ENCODE peak calls at places on chromosomes 6 and 20, in eight cellular contexts. P is body of pancreas, M is heart left ventricle, Q is upper lobe of left lung, J is hepatocyte, A is GM06990, V is left ventricle myocardium inferior, Z is endodermal cell. S is an unnamed sample.
A peak's percentile ranks its signal among the peaks of the same experiment; 100 is the strongest.

GRCh38 chr6:111589366-111589765 is 16.3 kb downstream of the TRAF3IP2 start:
- DNase-seq in P (no peak), M (no peak), Q (no peak), J (no peak), A (no peak), V (no peak), Z (no peak), S (peak; percentile 97)

GRCh38 chr20:23232219-23232581 is 118.4 kb upstream of the NXT1 start:
- DNase-seq in P (no peak), M (no peak), Q (no peak), J (no peak), A (no peak), V (no peak), Z (no peak), S (no peak)

GRCh38 chr6:34520645-34521462 is 35.3 kb downstream of the SPDEF start:
- DNase-seq in P (no peak), M (no peak), Q (no peak), J (no peak), A (no peak), V (peak; percentile 6), Z (no peak), S (no peak)

GRCh38 chr6:21595265-21595950 is 1.9 kb downstream of the SOX4 start:
- DNase-seq in P (peak; percentile 69), M (peak; percentile 37), Q (peak; percentile 90), J (peak; percentile 44), A (peak; percentile 70), V (peak; percentile 29), Z (no peak), S (no peak)

GRCh38 chr6:37432590-37432915 is 468 bp upstream of the CMTR1 start:
- DNase-seq in P (no peak), M (no peak), Q (no peak), J (peak; percentile 6), A (no peak), V (no peak), Z (peak; percentile 49), S (no peak)

GRCh38 chr6:129215916-129216525 is 333.1 kb downstream of the LAMA2 start:
- DNase-seq in P (no peak), M (no peak), Q (no peak), J (no peak), A (no peak), V (no peak), Z (no peak), S (peak; percentile 20)

GRCh38 chr6:43865947-43866346 is 95.9 kb downstream of the VEGFA start:
- DNase-seq in P (no peak), M (no peak), Q (no peak), J (peak; percentile 32), A (no peak), V (no peak), Z (no peak), S (no peak)

GRCh38 chr20:17228624-17229061 is 1.8 kb downstream of the PCSK2 start:
- DNase-seq in P (peak; percentile 13), M (no peak), Q (peak; percentile 87), J (peak; percentile 11), A (no peak), V (no peak), Z (peak; percentile 83), S (no peak)

GRCh38 chr6:111987295-111987694 is 66.6 kb upstream of the CCN6 start:
- DNase-seq in P (no peak), M (no peak), Q (no peak), J (no peak), A (no peak), V (no peak), Z (peak; percentile 33), S (peak; percentile 93)

GRCh38 chr6:141548969-141549368 is 583.8 kb upstream of the GJE1 start:
- DNase-seq in P (no peak), M (no peak), Q (no peak), J (no peak), A (no peak), V (no peak), Z (no peak), S (peak; percentile 100)

GRCh38 chr6:77092971-77093370 is 370.3 kb downstream of the HTR1B start:
- DNase-seq in P (no peak), M (no peak), Q (no peak), J (no peak), A (no peak), V (no peak), Z (no peak), S (no peak)

DNA sequence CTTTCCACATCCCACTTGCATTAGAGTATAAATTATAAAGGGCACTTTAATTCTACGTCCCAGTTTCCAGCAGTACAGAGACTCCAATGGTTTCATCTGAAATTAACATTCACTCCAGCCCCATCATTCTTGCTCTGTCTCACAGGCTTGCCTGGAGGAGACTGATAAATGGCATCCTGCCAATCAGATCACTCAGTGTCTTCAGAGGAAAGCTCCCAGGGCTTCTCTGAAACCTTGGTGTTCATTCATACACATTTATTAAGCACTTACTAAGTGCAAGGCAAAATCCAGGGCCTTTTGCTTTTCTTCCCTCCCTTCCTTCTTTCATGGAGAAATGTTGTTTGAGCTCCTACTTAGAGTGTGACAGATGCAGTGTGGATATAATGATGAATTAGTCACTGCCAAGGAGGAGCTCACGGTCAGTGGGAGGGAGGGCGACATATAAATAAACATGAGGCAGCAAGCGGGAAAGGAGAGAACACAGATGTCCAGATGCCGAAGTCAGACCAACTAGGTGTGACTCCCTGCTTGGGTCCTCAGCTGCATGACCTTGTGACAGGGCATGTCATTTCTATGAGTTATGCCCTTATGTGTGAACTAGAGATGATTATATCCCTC is 106.8 kb upstream of the DTNBP1 start:
- DNase-seq in P (no peak), M (no peak), Q (no peak), J (no peak), A (no peak), V (no peak), Z (no peak), S (no peak)
- H3K27me3 ChIP-seq in P (no peaks in the 10 kb centered on the region), M (no peaks in the 10 kb centered on the region), Q (no peaks in the 10 kb centered on the region), J (no peaks in the 10 kb centered on the region), A (no peaks in the 10 kb centered on the region), V (no peaks in the 10 kb centered on the region), Z (no peaks in the 10 kb centered on the region), S (peaks cover 2% of the 10 kb centered on the region)

DNA sequence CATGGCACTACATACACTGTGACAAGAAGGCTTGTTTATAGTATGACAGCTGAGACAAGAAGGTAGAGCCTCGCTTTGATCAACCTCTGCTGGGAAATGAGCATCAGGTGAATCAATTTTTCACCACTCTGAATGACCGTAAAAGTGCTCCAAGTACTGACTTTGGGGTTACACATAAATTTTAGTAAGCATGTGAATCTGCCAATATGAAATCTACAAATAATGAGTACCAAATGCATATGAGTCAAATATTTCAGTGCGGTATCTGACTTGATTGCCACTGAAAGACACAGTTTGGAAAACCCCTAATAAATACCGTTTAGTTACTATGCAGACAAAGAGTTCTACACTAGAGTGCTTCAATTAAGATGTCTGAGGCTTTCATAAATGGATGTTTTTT is 77.8 kb downstream of the ATG5 start:
- DNase-seq in P (no peak), M (no peak), Q (no peak), J (no peak), A (no peak), V (no peak), Z (no peak), S (no peak)
- H3K4me3 ChIP-seq in P (no peak overlapping the region), M (no peak overlapping the region), Q (no peak overlapping the region), J (no peak overlapping the region), A (no peak overlapping the region), V (no peak overlapping the region), Z (no peak overlapping the region), S (no peak overlapping the region)

GRCh38 chr20:63009044-63009961 is 2.5 kb upstream of the BHLHE23 start:
- DNase-seq in P (peak; percentile 75), M (peak; percentile 69), Q (peak; percentile 95), J (peak; percentile 84), A (peak; percentile 90), V (peak; percentile 73), Z (peak; percentile 94), S (peak; percentile 22)

GRCh38 chr20:63014287-63014686 is 7.5 kb upstream of the BHLHE23 start:
- DNase-seq in P (no peak), M (no peak), Q (no peak), J (no peak), A (no peak), V (no peak), Z (no peak), S (no peak)

GRCh38 chr20:63013207-63013606 is 6.4 kb upstream of the BHLHE23 start:
- DNase-seq in P (no peak), M (no peak), Q (no peak), J (no peak), A (no peak), V (no peak), Z (no peak), S (no peak)

GRCh38 chr20:63009988-63010769 is 3.4 kb upstream of the BHLHE23 start:
- DNase-seq in P (peak; percentile 19), M (no peak), Q (no peak), J (no peak), A (peak; percentile 91), V (no peak), Z (peak; percentile 43), S (peak; percentile 5)

DNA sequence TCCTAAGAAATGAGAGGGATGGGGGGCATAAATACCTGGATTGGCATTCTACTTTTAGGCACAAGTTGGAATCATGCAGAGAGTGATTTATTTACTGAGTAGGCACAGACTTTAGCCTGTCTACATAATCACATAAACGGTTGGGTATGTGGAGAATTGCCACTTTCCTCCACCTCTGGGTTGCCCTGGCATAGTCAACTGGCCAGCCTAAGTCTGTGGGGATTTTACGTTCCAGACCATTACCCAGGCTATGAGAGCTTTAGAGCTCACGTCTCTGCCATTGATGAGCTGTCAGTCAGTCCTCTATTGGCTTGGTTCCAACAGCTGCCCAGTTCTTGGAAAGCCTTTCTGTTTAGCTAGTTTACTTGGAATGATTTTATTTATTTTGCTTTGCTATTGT is 5.0 kb upstream of the BHLHE23 start:
- DNase-seq in P (no peak), M (no peak), Q (no peak), J (no peak), A (no peak), V (no peak), Z (no peak), S (no peak)
- TF ChIP-seq CTCF in P (no peak), M (no peak), Q (no peak), J (no peak), A (no peak), V (no peak), Z (no peak), S (no peak)

GRCh38 chr20:57316795-57317201 is 12.8 kb upstream of the SPO11 start:
- DNase-seq in P (no peak), M (no peak), Q (no peak), J (no peak), A (no peak), V (no peak), Z (peak; percentile 27), S (no peak)
- H3K27me3 ChIP-seq in P (no peaks in the 10 kb centered on the region), M (peaks cover 4% of the 10 kb centered on the region), Q (no peaks in the 10 kb centered on the region), J (no peaks in the 10 kb centered on the region), A (no peaks in the 10 kb centered on the region), V (peaks cover 67% of the 10 kb centered on the region), Z (peaks cover 26% of the 10 kb centered on the region), S (no peaks in the 10 kb centered on the region)

DNA sequence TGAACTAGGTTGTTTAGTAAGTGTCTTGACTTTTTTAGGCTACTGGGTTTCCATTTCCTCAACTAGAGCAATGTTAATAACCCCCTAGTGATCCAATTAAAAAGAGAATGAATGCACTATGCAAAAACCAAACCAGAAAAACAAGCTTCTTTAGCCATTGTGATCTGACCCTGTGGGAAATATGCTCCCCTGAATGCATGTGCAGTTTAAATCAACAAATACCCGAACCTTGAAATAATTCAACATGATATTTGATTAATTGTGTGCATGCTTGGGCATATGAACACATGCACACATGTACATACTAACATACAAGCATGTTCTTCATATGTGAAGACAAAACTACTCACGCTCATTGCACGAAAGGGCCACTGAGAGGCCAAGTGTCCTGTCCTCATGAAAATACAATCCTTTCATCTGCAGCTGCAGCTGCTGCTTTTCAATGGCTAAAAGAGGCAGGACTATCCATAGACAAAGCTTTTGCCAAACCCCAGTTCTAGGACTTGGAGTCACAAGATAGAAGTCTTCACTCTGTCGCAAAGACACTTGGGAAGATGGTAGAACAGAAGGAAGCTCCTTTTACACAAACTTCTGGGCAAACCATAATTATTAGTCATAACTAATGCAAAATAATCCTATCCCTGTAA is 207.1 kb upstream of the POU3F2 start:
- DNase-seq in P (no peak), M (no peak), Q (no peak), J (no peak), A (no peak), V (no peak), Z (no peak), S (no peak)
- H3K4me3 ChIP-seq in P (no peak overlapping the region), M (no peak overlapping the region), Q (no peak overlapping the region), J (no peak overlapping the region), A (no peak overlapping the region), V (no peak overlapping the region), Z (no peak overlapping the region), S (no peak overlapping the region)

S was measured in bronchial epithelial cell.